ENCODE peak calls at places on chromosomes 5 and 9, in nine cellular contexts. G is ovary, M is A549, K is transverse colon, Q is H1, A is tibial nerve, E is esophagus muscularis mucosa, U is stomach, X is K562. H is an unnamed sample.

GRCh38 chr5:28648108-28648507 is 1609.7 kb upstream of the CDH9 start:
- DNase-seq in G (no peak), M (peak), K (no peak), Q (no peak), A (no peak), E (no peak), U (no peak), X (no peak), H (no peak)

GRCh38 chr5:181120311-181120710 is 10.7 kb downstream of the OR2V1 start:
- DNase-seq in G (no peak), M (no peak), K (no peak), Q (no peak), A (no peak), E (no peak), U (no peak), X (no peak), H (no peak)

GRCh38 chr9:123402981-123403509 is 47.0 kb downstream of the CRB2 start:
- DNase-seq in G (no peak), M (no peak), K (no peak), Q (no peak), A (no peak), E (no peak), U (no peak), X (no peak), H (no peak)

GRCh38 chr5:151072234-151073025 is 8.4 kb downstream of the TNIP1 start:
- DNase-seq in G (no peak), M (peak), K (no peak), Q (no peak), A (no peak), E (no peak), U (no peak), X (no peak), H (no peak)

GRCh38 chr9:97954550-97954989 is 16.6 kb upstream of the HEMGN start:
- DNase-seq in G (no peak), M (peak), K (peak), Q (peak), A (peak), E (no peak), U (peak), X (peak), H (no peak)

GRCh38 chr9:6426117-6426516 is 13.1 kb downstream of the UHRF2 start:
- DNase-seq in G (no peak), M (no peak), K (no peak), Q (no peak), A (no peak), E (no peak), U (no peak), X (no peak), H (no peak)

GRCh38 chr5:134975078-134975715 is 7.5 kb downstream of the CATSPER3 start:
- DNase-seq in G (no peak), M (no peak), K (no peak), Q (no peak), A (no peak), E (no peak), U (no peak), X (no peak), H (no peak)

GRCh38 chr5:142324377-142324870 is 397 bp downstream of the SPRY4 start:
- DNase-seq in G (peak), M (peak), K (no peak), Q (no peak), A (no peak), E (no peak), U (no peak), X (no peak), H (peak)

GRCh38 chr9:91803970-91804752 is 145.9 kb downstream of the ROR2 start:
- DNase-seq in G (no peak), M (no peak), K (no peak), Q (no peak), A (no peak), E (no peak), U (peak), X (no peak), H (peak)

GRCh38 chr5:151741678-151742423 is 16.6 kb downstream of the ATOX1 start:
- DNase-seq in G (no peak), M (no peak), K (no peak), Q (no peak), A (no peak), E (no peak), U (no peak), X (no peak), H (no peak)

GRCh38 chr9:13688990-13689600 is 409.6 kb upstream of the MPDZ start:
- DNase-seq in G (no peak), M (no peak), K (no peak), Q (no peak), A (no peak), E (no peak), U (no peak), X (no peak), H (no peak)

GRCh38 chr9:27349681-27350080 is 52.7 kb upstream of the EQTN start:
- DNase-seq in G (no peak), M (no peak), K (no peak), Q (no peak), A (no peak), E (no peak), U (no peak), X (no peak), H (no peak)

GRCh38 chr5:164748861-164749260 is 1243.4 kb downstream of the MAT2B start:
- DNase-seq in G (no peak), M (no peak), K (no peak), Q (no peak), A (no peak), E (no peak), U (no peak), X (no peak), H (no peak)

GRCh38 chr5:145293716-145294115 is 541.4 kb downstream of the PRELID2 start:
- DNase-seq in G (no peak), M (no peak), K (no peak), Q (no peak), A (no peak), E (no peak), U (no peak), X (no peak), H (no peak)

GRCh38 chr5:59065551-59065950 is 482.7 kb downstream of the RAB3C start:
- DNase-seq in G (no peak), M (no peak), K (no peak), Q (no peak), A (no peak), E (no peak), U (no peak), X (no peak), H (no peak)

GRCh38 chr9:35980289-35981011 is 22.5 kb upstream of the OR2S2 start:
- DNase-seq in G (no peak), M (no peak), K (no peak), Q (no peak), A (no peak), E (peak), U (no peak), X (no peak), H (no peak)

GRCh38 chr5:55904152-55904551 is 53.0 kb downstream of the IL31RA start:
- DNase-seq in G (no peak), M (no peak), K (no peak), Q (no peak), A (no peak), E (no peak), U (no peak), X (no peak), H (no peak)

GRCh38 chr9:36166150-36166927 is 2.8 kb upstream of the CCIN start:
- DNase-seq in G (peak), M (peak), K (peak), Q (peak), A (peak), E (peak), U (peak), X (peak), H (peak)

GRCh38 chr5:156527611-156528010 is 200.6 kb downstream of the SGCD start:
- DNase-seq in G (no peak), M (no peak), K (no peak), Q (no peak), A (no peak), E (no peak), U (no peak), X (no peak), H (no peak)

GRCh38 chr5:92248518-92248917 is 865.4 kb upstream of the ARRDC3 start:
- DNase-seq in G (no peak), M (no peak), K (no peak), Q (no peak), A (no peak), E (no peak), U (no peak), X (no peak), H (no peak)

GRCh38 chr5:142151436-142152382 is 43.1 kb downstream of the NDFIP1 start:
- DNase-seq in G (no peak), M (peak), K (peak), Q (no peak), A (peak), E (no peak), U (peak), X (peak), H (no peak)

GRCh38 chr9:7094052-7094451 is 336.3 kb downstream of the KDM4C start:
- DNase-seq in G (no peak), M (no peak), K (no peak), Q (no peak), A (no peak), E (no peak), U (no peak), X (peak), H (no peak)

GRCh38 chr9:120947222-120947621 is 20.6 kb upstream of the TRAF1 start:
- DNase-seq in G (no peak), M (no peak), K (no peak), Q (no peak), A (no peak), E (no peak), U (no peak), X (no peak), H (no peak)

DNA sequence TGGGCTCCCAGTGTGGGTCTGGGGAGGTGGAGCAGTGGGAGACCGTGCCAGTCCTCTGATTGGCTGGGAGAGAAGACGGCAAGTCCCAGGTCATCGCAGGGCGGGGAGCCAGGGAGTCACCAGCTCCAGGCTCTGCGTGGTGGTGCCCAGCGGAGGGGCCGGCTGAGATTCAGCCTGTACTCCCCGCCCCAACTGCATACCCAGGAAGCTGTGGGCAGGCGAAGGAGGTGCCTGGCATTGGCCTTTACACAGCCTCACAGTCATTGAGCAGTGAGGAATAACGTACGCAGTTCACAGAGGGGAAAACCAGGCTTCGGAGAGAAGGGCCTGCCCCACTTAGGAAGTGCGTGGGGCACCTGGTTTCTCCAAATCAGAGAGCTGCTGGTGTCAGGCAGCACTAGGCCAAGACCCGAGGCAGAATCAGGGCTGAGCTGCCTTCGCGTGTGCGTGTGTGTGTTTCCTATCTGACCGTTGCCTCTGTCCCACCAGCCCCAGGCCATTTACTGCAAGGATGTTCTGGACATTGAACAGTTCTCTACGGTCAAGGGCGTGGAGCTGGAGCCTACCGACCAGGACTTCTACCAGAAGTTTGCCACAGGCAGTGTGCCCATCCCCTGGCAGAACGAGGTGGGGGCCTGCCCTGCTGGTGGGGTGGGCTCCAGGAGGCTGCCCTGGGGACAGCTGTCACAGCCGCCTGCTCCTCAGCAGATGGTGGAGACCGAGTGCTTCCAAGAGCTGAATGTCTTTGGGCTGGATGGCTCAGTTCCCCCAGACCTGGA is 6.2 kb upstream of the PRR7 start:
- DNase-seq in G (no peak), M (no peak), K (no peak), Q (no peak), A (no peak), E (no peak), U (no peak), X (no peak), H (no peak)
- TF ChIP-seq POLR2A in G (no peak), M (no peak), K (no peak), Q (no peak), A (no peak), E (no peak), U (no peak), X (peak), H (no peak)

GRCh38 chr5:111404270-111404769 is 108.0 kb downstream of the STARD4 start:
- DNase-seq in G (no peak), M (no peak), K (no peak), Q (no peak), A (no peak), E (no peak), U (no peak), X (no peak), H (no peak)

GRCh38 chr5:111401906-111402305 is 110.4 kb downstream of the STARD4 start:
- DNase-seq in G (no peak), M (no peak), K (no peak), Q (no peak), A (no peak), E (no peak), U (no peak), X (no peak), H (no peak)

GRCh38 chr5:111394580-111394979 is 117.8 kb downstream of the STARD4 start:
- DNase-seq in G (no peak), M (no peak), K (no peak), Q (no peak), A (no peak), E (no peak), U (no peak), X (no peak), H (no peak)

GRCh38 chr5:111398013-111398412 is 114.3 kb downstream of the STARD4 start:
- DNase-seq in G (no peak), M (no peak), K (no peak), Q (no peak), A (no peak), E (no peak), U (no peak), X (no peak), H (no peak)

GRCh38 chr5:111399113-111399512 is 113.2 kb downstream of the STARD4 start:
- DNase-seq in G (no peak), M (no peak), K (no peak), Q (no peak), A (no peak), E (no peak), U (no peak), X (no peak), H (no peak)
- H3K27ac ChIP-seq in G (no peak), M (no peak), K (no peak), Q (no peak), A (no peak), E (no peak), U (no peak), X (no peak), H (no peak)

GRCh38 chr5:132027027-132027426 is 15.6 kb upstream of the ACSL6 start:
- DNase-seq in G (no peak), M (no peak), K (no peak), Q (no peak), A (no peak), E (peak), U (no peak), X (no peak), H (no peak)
- TF ChIP-seq EP300 in G (no peak), M (no peak), K (no peak), Q (no peak), A (no peak), E (no peak), U (no peak), X (no peak), H (no peak)

DNA sequence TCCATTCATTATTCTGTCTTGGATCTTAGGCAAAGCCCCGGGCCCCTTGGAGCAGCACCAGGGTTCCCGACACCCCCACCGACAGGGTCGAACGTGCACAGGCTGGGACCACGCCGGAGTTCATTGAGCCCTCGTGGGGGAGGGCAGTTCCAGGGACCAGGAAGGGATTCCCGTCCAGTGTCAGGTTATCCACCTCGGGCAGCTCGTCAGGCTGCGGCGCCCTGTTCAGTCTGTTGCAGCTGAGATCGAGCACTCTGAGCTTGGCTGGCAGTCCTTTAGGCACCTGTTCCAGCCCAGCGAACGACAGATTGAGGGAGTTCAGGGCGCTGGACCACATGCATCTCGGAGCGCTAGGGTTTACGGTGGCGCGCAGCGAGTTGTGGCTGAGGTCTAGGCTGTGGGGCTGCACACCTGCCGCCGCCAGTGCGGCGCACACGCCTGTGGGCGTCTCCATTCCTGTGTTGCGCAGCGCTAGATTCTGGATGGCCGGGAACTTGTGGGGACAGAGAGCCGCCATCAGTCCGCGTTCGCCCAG is 1.1 kb downstream of the CD14 start:
- DNase-seq in G (no peak), M (no peak), K (peak), Q (no peak), A (no peak), E (no peak), U (no peak), X (no peak), H (no peak)
- TF ChIP-seq POLR2A in G (no peak), M (no peak), K (peak), Q (no peak), A (no peak), E (no peak), U (no peak), X (no peak), H (no peak)

GRCh38 chr5:2864515-2864914 is 113.0 kb upstream of the IRX2 start:
- DNase-seq in G (no peak), M (no peak), K (no peak), Q (no peak), A (no peak), E (peak), U (no peak), X (no peak), H (peak)

GRCh38 chr5:2865856-2866546 is 114.5 kb upstream of the IRX2 start:
- DNase-seq in G (no peak), M (no peak), K (no peak), Q (no peak), A (no peak), E (peak), U (no peak), X (no peak), H (no peak)

GRCh38 chr5:2861605-2862004 is 110.1 kb upstream of the IRX2 start:
- DNase-seq in G (no peak), M (no peak), K (no peak), Q (no peak), A (no peak), E (no peak), U (no peak), X (no peak), H (no peak)

GRCh38 chr5:2863675-2864433 is 112.4 kb upstream of the IRX2 start:
- DNase-seq in G (no peak), M (no peak), K (no peak), Q (no peak), A (no peak), E (peak), U (no peak), X (no peak), H (peak)

DNA sequence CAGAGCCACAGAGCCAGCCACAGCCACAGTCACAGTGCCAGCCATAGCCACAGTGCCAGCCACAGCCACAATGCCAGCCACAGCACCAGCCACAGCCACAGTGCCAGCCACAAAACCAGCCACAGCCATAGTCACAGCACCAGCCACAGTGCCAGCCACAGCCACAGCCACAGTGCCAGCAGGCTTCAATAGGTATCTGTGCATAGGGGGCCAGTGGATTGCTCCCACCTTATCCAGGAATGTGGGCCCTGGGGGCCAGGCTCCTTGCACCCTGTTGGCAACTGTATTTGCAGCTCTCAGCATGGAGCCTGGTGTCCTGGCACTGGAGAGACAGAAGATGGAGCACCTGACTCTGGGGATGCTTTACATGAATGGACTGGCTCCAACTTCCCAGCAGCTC is 111.7 kb upstream of the IRX2 start:
- DNase-seq in G (no peak), M (no peak), K (no peak), Q (no peak), A (no peak), E (peak), U (no peak), X (no peak), H (no peak)
- H3K27ac ChIP-seq in G (no peak), M (no peak), K (no peak), Q (no peak), A (no peak), E (no peak), U (no peak), X (no peak), H (no peak)

H was measured in sigmoid colon.